ENCODE peak calls at places on chromosomes 2 and 18, in seven cellular contexts. H is uterus; B is hippocampal formation; V is activated CD8-positive, alpha-beta T cell treated with anti-CD3 and anti-CD28 coated beads for 36 hours; G is cardiac muscle cell; M is skeletal muscle cell; K is endothelial cell. P is an unnamed sample.

GRCh38 chr2:16051841-16052564 is 111.7 kb downstream of the MYCN start:
- DNase-seq in H (no peak), B (no peak), V (no peak), G (no peak), M (no peak), K (no peak), P (no peak)

GRCh38 chr2:6290626-6291025 is 575.1 kb downstream of the CMPK2 start:
- DNase-seq in H (no peak), B (no peak), V (no peak), G (no peak), M (no peak), K (no peak), P (no peak)

GRCh38 chr2:191155608-191156071 is 4.8 kb upstream of the STAT4 start:
- DNase-seq in H (no peak), B (no peak), V (peak; percentile 9), G (peak; percentile 73), M (peak; percentile 30), K (no peak), P (peak; percentile 54)

GRCh38 chr2:240032406-240033329 is 2.4 kb upstream of the OR6B2 start:
- DNase-seq in H (no peak), B (no peak), V (no peak), G (no peak), M (no peak), K (no peak), P (no peak)

GRCh38 chr2:178279636-178280035 is 85.3 kb downstream of the OSBPL6 start:
- DNase-seq in H (no peak), B (no peak), V (no peak), G (no peak), M (no peak), K (no peak), P (no peak)

GRCh38 chr2:61247204-61247812 is 85.3 kb downstream of the C2orf74 start:
- DNase-seq in H (no peak), B (no peak), V (no peak), G (peak; percentile 82), M (peak; percentile 52), K (no peak), P (no peak)

GRCh38 chr2:23720705-23721453 is 206.0 kb downstream of the ATAD2B start:
- DNase-seq in H (no peak), B (no peak), V (no peak), G (no peak), M (no peak), K (no peak), P (no peak)

GRCh38 chr2:135694711-135695110 is 46.9 kb upstream of the UBXN4 start:
- DNase-seq in H (no peak), B (no peak), V (no peak), G (peak; percentile 51), M (no peak), K (no peak), P (no peak)

GRCh38 chr18:74990563-74991081 is 218.3 kb downstream of the PTGR3 start:
- DNase-seq in H (no peak), B (no peak), V (no peak), G (peak; percentile 18), M (no peak), K (no peak), P (no peak)

GRCh38 chr2:20525041-20526035 is 78.5 kb downstream of the RHOB start:
- DNase-seq in H (peak; percentile 42), B (no peak), V (peak; percentile 12), G (peak; percentile 71), M (peak; percentile 88), K (no peak), P (no peak)

GRCh38 chr2:107927034-107927534 is 59.2 kb upstream of the SLC5A7 start:
- DNase-seq in H (no peak), B (no peak), V (no peak), G (no peak), M (no peak), K (no peak), P (peak; percentile 21)

GRCh38 chr2:88765154-88765948 is 73.9 kb downstream of the RPIA start:
- DNase-seq in H (no peak), B (no peak), V (peak; percentile 68), G (peak; percentile 30), M (no peak), K (peak; percentile 50), P (peak; percentile 44)

GRCh38 chr2:128374001-128374710 is 55.5 kb upstream of the HS6ST1 start:
- DNase-seq in H (peak; percentile 12), B (no peak), V (no peak), G (peak; percentile 77), M (peak; percentile 26), K (no peak), P (no peak)

GRCh38 chr18:916562-916961 is 11.9 kb downstream of the ADCYAP1 start:
- DNase-seq in H (no peak), B (no peak), V (no peak), G (no peak), M (no peak), K (no peak), P (no peak)

GRCh38 chr18:42048150-42048549 is 93.1 kb downstream of the PIK3C3 start:
- DNase-seq in H (no peak), B (no peak), V (no peak), G (peak; percentile 86), M (peak; percentile 69), K (no peak), P (no peak)

GRCh38 chr2:5673148-5673860 is 18.9 kb upstream of the SOX11 start:
- DNase-seq in H (no peak), B (no peak), V (no peak), G (no peak), M (no peak), K (no peak), P (peak; percentile 60)

GRCh38 chr2:29504746-29505145 is 389.5 kb downstream of the CLIP4 start:
- DNase-seq in H (no peak), B (no peak), V (no peak), G (no peak), M (no peak), K (no peak), P (no peak)